ENCODE peak calls at places on chromosome 9, in four cellular contexts. C, Q, Y and A are unnamed samples.

GRCh38 chr9:84121991-84122523 is 141.5 kb downstream of the RMI1 start:
- DNase-seq in C (no peak), Q (no peak), Y (no peak), A (no peak)

GRCh38 chr9:4079906-4080305 is 220.0 kb downstream of the GLIS3 start:
- DNase-seq in C (no peak), Q (no peak), Y (no peak), A (no peak)

GRCh38 chr9:2727966-2728613 is 10.8 kb downstream of the KCNV2 start:
- DNase-seq in C (peak; percentile 7), Q (peak; percentile 32), Y (no peak), A (no peak)

GRCh38 chr9:128654481-128654880 is 2.2 kb downstream of the DYNC2I2 start:
- DNase-seq in C (no peak), Q (no peak), Y (no peak), A (no peak)

GRCh38 chr9:15999422-16000339 is 446.8 kb downstream of the CCDC171 start:
- DNase-seq in C (no peak), Q (peak; percentile 62), Y (no peak), A (no peak)

GRCh38 chr9:32344551-32345182 is 39.8 kb upstream of the ACO1 start:
- DNase-seq in C (peak; percentile 75), Q (no peak), Y (no peak), A (no peak)

GRCh38 chr9:20495133-20495532 is 127.2 kb downstream of the MLLT3 start:
- DNase-seq in C (no peak), Q (no peak), Y (no peak), A (no peak)

GRCh38 chr9:130497139-130497538 is 52.4 kb downstream of the ASS1 start:
- DNase-seq in C (no peak), Q (no peak), Y (no peak), A (no peak)

GRCh38 chr9:99011161-99011709 is 67.5 kb downstream of the COL15A1 start:
- DNase-seq in C (no peak), Q (no peak), Y (no peak), A (no peak)

GRCh38 chr9:78677326-78677725 is 380.4 kb downstream of the PSAT1 start:
- DNase-seq in C (no peak), Q (no peak), Y (no peak), A (no peak)

GRCh38 chr9:2228132-2228531 is 213.0 kb downstream of the SMARCA2 start:
- DNase-seq in C (peak; percentile 48), Q (no peak), Y (no peak), A (peak; percentile 71)

GRCh38 chr9:118362596-118362995 is 658.4 kb downstream of the TLR4 start:
- DNase-seq in C (no peak), Q (no peak), Y (no peak), A (no peak)

GRCh38 chr9:5549671-5550650 is 39.6 kb downstream of the PDCD1LG2 start:
- DNase-seq in C (no peak), Q (no peak), Y (no peak), A (no peak)

GRCh38 chr9:75148551-75148950 is 60.2 kb downstream of the OSTF1 start:
- DNase-seq in C (no peak), Q (no peak), Y (no peak), A (no peak)

GRCh38 chr9:105141448-105142101 is 102.9 kb upstream of the SLC44A1 start:
- DNase-seq in C (no peak), Q (no peak), Y (no peak), A (no peak)
- H3K27ac ChIP-seq in C (no peak overlapping the region), Q (no peak overlapping the region), Y (no peak overlapping the region), A (no peak overlapping the region)

GRCh38 chr9:92661127-92661526 is 8.8 kb downstream of the IPPK start:
- DNase-seq in C (no peak), Q (no peak), Y (no peak), A (no peak)
- H3K4me1 ChIP-seq in C (peaks cover 4% of the 10 kb centered on the region), Q (peaks cover 26% of the 10 kb centered on the region), Y (peaks cover 10% of the 10 kb centered on the region), A (no peaks in the 10 kb centered on the region)

GRCh38 chr9:109639666-109640231 is 140.2 kb upstream of the PALM2AKAP2 start:
- DNase-seq in C (no peak), Q (no peak), Y (no peak), A (no peak)
- H3K27me3 ChIP-seq in C (peaks cover 31% of the 10 kb centered on the region), Q (peaks cover 7% of the 10 kb centered on the region), Y (no peaks in the 10 kb centered on the region), A (peaks cover 47% of the 10 kb centered on the region)

DNA sequence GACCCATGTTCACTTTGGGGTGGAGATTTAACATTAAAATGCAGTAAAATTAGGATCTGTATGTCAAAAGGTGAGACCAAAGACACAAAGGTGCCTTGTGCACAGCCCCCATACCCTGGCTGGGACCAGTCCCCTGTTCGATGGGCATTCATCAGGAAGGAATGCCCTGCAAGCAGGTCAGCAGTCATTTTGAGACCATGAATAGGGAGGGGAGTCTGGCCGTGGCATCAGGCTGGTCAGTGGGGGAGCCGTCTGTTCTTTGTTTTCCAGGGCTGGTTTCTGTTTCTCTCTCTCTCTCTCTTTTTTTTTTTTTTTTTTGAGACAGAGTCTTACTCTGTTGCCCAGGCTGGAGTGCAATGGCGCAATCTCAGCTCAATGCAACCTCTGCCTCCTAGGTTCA is 68.9 kb upstream of the GOLM1 start:
- DNase-seq in C (no peak), Q (no peak), Y (no peak), A (no peak)
- H3K27ac ChIP-seq in C (no peak overlapping the region), Q (no peak overlapping the region), Y (no peak overlapping the region), A (no peak overlapping the region)

GRCh38 chr9:124343533-124344290 is 71.5 kb downstream of the PSMB7 start:
- DNase-seq in C (no peak), Q (peak; percentile 6), Y (no peak), A (peak; percentile 41)

GRCh38 chr9:124345751-124346281 is 69.4 kb downstream of the PSMB7 start:
- DNase-seq in C (no peak), Q (peak; percentile 25), Y (no peak), A (peak; percentile 29)

GRCh38 chr9:124346347-124347163 is 68.7 kb downstream of the PSMB7 start:
- DNase-seq in C (no peak), Q (peak; percentile 14), Y (no peak), A (peak; percentile 65)

GRCh38 chr9:124344291-124345050 is 70.8 kb downstream of the PSMB7 start:
- DNase-seq in C (no peak), Q (peak; percentile 31), Y (no peak), A (peak; percentile 47)

DNA sequence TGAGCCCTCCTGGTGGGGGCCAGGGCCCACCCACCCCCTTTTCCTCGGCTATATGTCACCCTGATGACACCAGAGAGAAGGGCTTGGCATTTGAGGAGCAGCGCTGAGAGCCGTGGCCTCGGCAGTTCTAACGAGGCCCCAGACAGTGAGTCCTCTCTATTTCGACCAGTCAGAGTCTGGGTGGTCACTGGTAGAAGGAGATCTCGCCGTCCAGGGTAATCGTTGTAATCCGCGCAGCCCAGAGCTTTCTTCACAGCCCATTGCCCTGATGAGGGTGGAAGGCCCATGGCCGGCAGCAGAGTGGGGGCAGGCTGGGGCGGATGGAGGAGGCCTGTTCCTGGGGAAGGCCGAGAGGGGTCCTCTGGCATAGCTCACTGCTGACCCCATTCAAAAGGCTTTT is 70.2 kb downstream of the PSMB7 start:
- DNase-seq in C (no peak), Q (peak; percentile 0), Y (no peak), A (no peak)
- H3K4me1 ChIP-seq in C (no peaks in the 10 kb centered on the region), Q (peaks cover 11% of the 10 kb centered on the region), Y (no peaks in the 10 kb centered on the region), A (no peaks in the 10 kb centered on the region)

GRCh38 chr9:135791431-135792267 is 89.7 kb downstream of the KCNT1 start:
- DNase-seq in C (no peak), Q (no peak), Y (no peak), A (no peak)

GRCh38 chr9:135790356-135790755 is 88.4 kb downstream of the KCNT1 start:
- DNase-seq in C (no peak), Q (no peak), Y (no peak), A (no peak)

GRCh38 chr9:135792268-135793128 is 90.5 kb downstream of the KCNT1 start:
- DNase-seq in C (no peak), Q (no peak), Y (no peak), A (no peak)

GRCh38 chr9:135789838-135790291 is 87.9 kb downstream of the KCNT1 start:
- DNase-seq in C (no peak), Q (no peak), Y (no peak), A (no peak)

GRCh38 chr9:135790850-135791249 is 88.9 kb downstream of the KCNT1 start:
- DNase-seq in C (no peak), Q (no peak), Y (no peak), A (no peak)
- H3K27me3 ChIP-seq in C (no peaks in the 10 kb centered on the region), Q (no peaks in the 10 kb centered on the region), Y (no peaks in the 10 kb centered on the region), A (no peaks in the 10 kb centered on the region)

GRCh38 chr9:13444696-13445095 is 165.2 kb upstream of the MPDZ start:
- DNase-seq in C (no peak), Q (no peak), Y (no peak), A (no peak)
- H3K27ac ChIP-seq in C (no peak overlapping the region), Q (peak overlapping the region; percentile 40), Y (no peak overlapping the region), A (no peak overlapping the region)

GRCh38 chr9:104871961-104872527 is 55.9 kb downstream of the ABCA1 start:
- DNase-seq in C (no peak), Q (no peak), Y (no peak), A (no peak)
- H3K4me1 ChIP-seq in C (peaks cover 4% of the 10 kb centered on the region), Q (peaks cover 42% of the 10 kb centered on the region), Y (no peaks in the 10 kb centered on the region), A (peaks cover 44% of the 10 kb centered on the region)

GRCh38 chr9:38142201-38142600 is 73.2 kb upstream of the SHB start:
- DNase-seq in C (no peak), Q (no peak), Y (no peak), A (no peak)

GRCh38 chr9:38138276-38138675 is 69.2 kb upstream of the SHB start:
- DNase-seq in C (no peak), Q (no peak), Y (no peak), A (peak; percentile 52)

GRCh38 chr9:38145526-38146053 is 76.6 kb upstream of the SHB start:
- DNase-seq in C (no peak), Q (no peak), Y (no peak), A (peak; percentile 30)

GRCh38 chr9:38144421-38144820 is 75.4 kb upstream of the SHB start:
- DNase-seq in C (no peak), Q (no peak), Y (no peak), A (peak; percentile 3)

DNA sequence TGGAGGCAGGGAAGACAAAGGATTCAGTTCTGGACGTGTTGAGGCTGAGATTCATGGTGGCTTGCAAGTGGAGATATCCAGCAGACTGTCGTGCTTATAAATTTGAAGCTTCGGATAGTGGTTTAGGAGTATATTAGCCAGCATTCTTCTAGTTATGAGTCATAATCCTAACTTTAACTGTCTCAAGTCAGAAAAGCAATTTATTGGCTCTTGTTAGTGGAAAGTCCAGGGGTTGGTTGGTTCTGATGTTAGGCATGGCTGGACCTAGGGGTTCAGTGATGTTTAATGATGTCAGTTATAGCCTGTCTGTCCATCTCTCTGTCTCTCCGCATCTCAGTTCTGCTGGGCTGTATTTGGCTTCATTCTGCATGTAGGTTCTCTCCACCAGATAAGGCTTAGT is 72.7 kb upstream of the SHB start:
- DNase-seq in C (no peak), Q (no peak), Y (no peak), A (peak; percentile 6)
- H3K27me3 ChIP-seq in C (no peaks in the 10 kb centered on the region), Q (no peaks in the 10 kb centered on the region), Y (peaks cover 7% of the 10 kb centered on the region), A (no peaks in the 10 kb centered on the region)

GRCh38 chr9:120965344-120966004 is 38.9 kb upstream of the TRAF1 start:
- DNase-seq in C (no peak), Q (no peak), Y (no peak), A (no peak)
- H3K27ac ChIP-seq in C (no peak overlapping the region), Q (peak overlapping the region; percentile 2), Y (no peak overlapping the region), A (peak overlapping the region; percentile 14)